ENCODE peak calls at places on chromosomes 3 and 15, in six cellular contexts. V is mammary epithelial cell, B is cardiac muscle cell, I is tibial nerve, M is GM23338, K is OCI-LY7. U is an unnamed sample.

GRCh38 chr3:11091088-11091590 is 63.2 kb upstream of the HRH1 start:
- DNase-seq in V (no peak), B (no peak), I (no peak), M (no peak), K (no peak), U (no peak)

GRCh38 chr3:197549261-197549885 is 6.4 kb downstream of the BDH1 start:
- DNase-seq in V (no peak), B (no peak), I (no peak), M (peak), K (no peak), U (no peak)

GRCh38 chr3:194711913-194712312 is 26.2 kb downstream of the FAM43A start:
- DNase-seq in V (peak), B (peak), I (peak), M (peak), K (no peak), U (peak)

GRCh38 chr15:71813723-71814470 is 3.5 kb downstream of the NR2E3 start:
- DNase-seq in V (no peak), B (no peak), I (no peak), M (no peak), K (no peak), U (no peak)

GRCh38 chr15:98668566-98669308 is 20.4 kb downstream of the IGF1R start:
- DNase-seq in V (peak), B (peak), I (no peak), M (no peak), K (no peak), U (peak)

GRCh38 chr15:53658827-53659226 is 100.6 kb downstream of the WDR72 start:
- DNase-seq in V (no peak), B (peak), I (no peak), M (no peak), K (no peak), U (no peak)

GRCh38 chr15:36798366-36798765 is 218.9 kb downstream of the CDIN1 start:
- DNase-seq in V (no peak), B (no peak), I (no peak), M (no peak), K (no peak), U (no peak)

GRCh38 chr15:38424101-38424552 is 29.8 kb upstream of the FAM98B start:
- DNase-seq in V (no peak), B (no peak), I (no peak), M (no peak), K (no peak), U (no peak)

GRCh38 chr3:23136054-23136453 is 67.1 kb upstream of the UBE2E2 start:
- DNase-seq in V (no peak), B (no peak), I (no peak), M (no peak), K (no peak), U (no peak)

GRCh38 chr3:182755308-182756106 is 37.8 kb upstream of the ATP11B start:
- DNase-seq in V (no peak), B (no peak), I (no peak), M (no peak), K (no peak), U (no peak)

GRCh38 chr3:61562042-61562809 is 855 bp downstream of the PTPRG start:
- DNase-seq in V (peak), B (peak), I (no peak), M (no peak), K (no peak), U (no peak)

GRCh38 chr15:77853910-77854309 is 221.2 kb upstream of the LINGO1 start:
- DNase-seq in V (no peak), B (no peak), I (no peak), M (no peak), K (no peak), U (no peak)

GRCh38 chr3:149215474-149215873 is 6.2 kb downstream of the CP start:
- DNase-seq in V (no peak), B (no peak), I (no peak), M (no peak), K (no peak), U (no peak)

GRCh38 chr3:146528954-146529353 is 15.5 kb downstream of the PLSCR1 start:
- DNase-seq in V (no peak), B (no peak), I (no peak), M (no peak), K (no peak), U (peak)

GRCh38 chr3:25783661-25784512 is 644 bp upstream of the NGLY1 start:
- DNase-seq in V (peak), B (peak), I (peak), M (peak), K (peak), U (peak)

GRCh38 chr3:80733522-80734176 is 965.9 kb upstream of the ROBO1 start:
- DNase-seq in V (peak), B (peak), I (no peak), M (no peak), K (no peak), U (peak)

GRCh38 chr3:143321058-143321769 is 201.6 kb downstream of the CHST2 start:
- DNase-seq in V (no peak), B (no peak), I (no peak), M (no peak), K (no peak), U (no peak)

GRCh38 chr3:30492581-30493192 is 113.7 kb upstream of the TGFBR2 start:
- DNase-seq in V (peak), B (no peak), I (no peak), M (peak), K (no peak), U (peak)

GRCh38 chr3:43389388-43390254 is 103.3 kb downstream of the SNRK start:
- DNase-seq in V (peak), B (no peak), I (peak), M (no peak), K (peak), U (peak)

GRCh38 chr3:78116874-78117273 is 1077.0 kb downstream of the ROBO2 start:
- DNase-seq in V (no peak), B (no peak), I (no peak), M (no peak), K (no peak), U (peak)

GRCh38 chr3:53154731-53155320 is 6.2 kb upstream of the PRKCD start:
- DNase-seq in V (peak), B (no peak), I (no peak), M (no peak), K (no peak), U (peak)

GRCh38 chr3:187641319-187641976 is 28.7 kb downstream of the SST start:
- DNase-seq in V (no peak), B (no peak), I (no peak), M (no peak), K (no peak), U (no peak)

GRCh38 chr3:183385698-183386590 is 42.5 kb downstream of the MCF2L2 start:
- DNase-seq in V (peak), B (peak), I (peak), M (peak), K (peak), U (peak)

GRCh38 chr3:124362418-124362817 is 367.8 kb upstream of the UMPS start:
- DNase-seq in V (no peak), B (no peak), I (no peak), M (no peak), K (no peak), U (no peak)

DNA sequence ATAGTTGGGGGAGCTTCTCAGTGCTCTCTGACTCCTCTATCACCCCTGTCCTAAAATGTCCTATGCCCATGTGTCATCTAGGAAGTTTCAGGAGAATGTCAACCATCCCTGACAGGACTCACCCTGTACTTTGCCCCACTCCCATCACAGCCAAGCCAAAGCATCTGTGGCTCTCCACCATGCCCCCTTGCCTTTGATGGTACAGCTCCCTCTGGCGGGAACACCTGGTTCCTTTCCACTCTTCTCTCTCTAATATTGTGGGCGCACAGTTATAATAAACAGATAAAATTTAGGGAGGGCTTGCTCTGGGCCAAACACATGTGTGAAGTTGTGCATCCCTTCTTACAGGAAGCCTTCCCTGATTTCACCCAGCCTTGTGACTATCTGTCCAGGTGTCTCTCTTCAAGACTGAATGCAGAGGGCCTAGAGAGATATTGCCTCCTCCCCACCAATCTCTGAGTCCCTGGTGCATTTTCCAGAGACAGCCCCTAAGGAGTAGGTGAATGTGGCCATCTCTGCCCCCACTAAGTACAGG is 62.8 kb downstream of the ISG20 start:
- DNase-seq in V (no peak), B (peak), I (no peak), M (peak), K (peak), U (peak)
- TF ChIP-seq CTCF in V (peak), B (peak), I (no peak), M (peak), K (peak), U (peak)

DNA sequence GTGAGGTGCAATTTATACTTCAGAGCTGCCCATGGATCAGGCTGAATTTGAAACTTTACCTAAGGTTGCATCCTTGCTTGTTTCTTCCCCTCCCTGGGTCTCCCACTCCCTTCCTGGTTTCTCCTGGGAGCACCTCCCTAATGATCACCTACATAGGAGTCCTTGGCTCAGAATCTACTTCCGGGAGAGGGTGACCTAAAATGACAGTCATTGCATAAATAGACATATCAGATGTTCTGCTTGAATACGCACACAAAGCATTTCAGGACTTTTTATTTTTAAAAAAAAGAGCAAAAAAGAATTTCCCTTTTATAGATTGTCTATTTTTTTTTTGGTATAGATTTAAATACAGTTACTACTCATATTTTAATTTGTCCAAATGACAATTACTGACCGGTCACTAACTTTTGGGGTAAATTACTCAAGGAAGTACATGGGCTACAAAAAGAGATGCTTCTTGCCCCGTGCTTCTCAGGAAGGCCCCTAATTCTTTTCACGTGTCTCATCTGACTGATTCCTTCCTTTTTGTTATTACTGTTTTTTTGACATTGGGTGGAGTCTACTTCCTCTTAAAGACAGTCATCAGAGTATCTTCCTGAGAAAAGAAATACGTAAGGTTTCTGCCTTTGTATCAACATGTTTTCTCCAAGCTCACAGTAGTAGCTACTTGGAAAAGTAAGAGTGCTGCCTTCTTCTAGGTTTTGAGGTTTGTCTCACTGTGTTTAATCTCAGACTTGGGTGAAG is 4.9 kb upstream of the MYZAP start:
- DNase-seq in V (no peak), B (no peak), I (no peak), M (no peak), K (no peak), U (no peak)
- TF ChIP-seq CTCF in V (no peak), B (no peak), I (no peak), M (no peak), K (no peak), U (no peak)

GRCh38 chr3:126266291-126266840 is 86.0 kb upstream of the ALDH1L1 start:
- DNase-seq in V (no peak), B (no peak), I (peak), M (peak), K (no peak), U (peak)

GRCh38 chr3:126268866-126269265 is 88.3 kb downstream of the KLF15 start:
- DNase-seq in V (no peak), B (no peak), I (peak), M (no peak), K (no peak), U (no peak)

GRCh38 chr3:126267976-126268615 is 87.7 kb upstream of the ALDH1L1 start:
- DNase-seq in V (no peak), B (no peak), I (peak), M (no peak), K (no peak), U (no peak)

GRCh38 chr3:126266850-126267168 is 86.4 kb upstream of the ALDH1L1 start:
- DNase-seq in V (no peak), B (no peak), I (no peak), M (no peak), K (no peak), U (no peak)

DNA sequence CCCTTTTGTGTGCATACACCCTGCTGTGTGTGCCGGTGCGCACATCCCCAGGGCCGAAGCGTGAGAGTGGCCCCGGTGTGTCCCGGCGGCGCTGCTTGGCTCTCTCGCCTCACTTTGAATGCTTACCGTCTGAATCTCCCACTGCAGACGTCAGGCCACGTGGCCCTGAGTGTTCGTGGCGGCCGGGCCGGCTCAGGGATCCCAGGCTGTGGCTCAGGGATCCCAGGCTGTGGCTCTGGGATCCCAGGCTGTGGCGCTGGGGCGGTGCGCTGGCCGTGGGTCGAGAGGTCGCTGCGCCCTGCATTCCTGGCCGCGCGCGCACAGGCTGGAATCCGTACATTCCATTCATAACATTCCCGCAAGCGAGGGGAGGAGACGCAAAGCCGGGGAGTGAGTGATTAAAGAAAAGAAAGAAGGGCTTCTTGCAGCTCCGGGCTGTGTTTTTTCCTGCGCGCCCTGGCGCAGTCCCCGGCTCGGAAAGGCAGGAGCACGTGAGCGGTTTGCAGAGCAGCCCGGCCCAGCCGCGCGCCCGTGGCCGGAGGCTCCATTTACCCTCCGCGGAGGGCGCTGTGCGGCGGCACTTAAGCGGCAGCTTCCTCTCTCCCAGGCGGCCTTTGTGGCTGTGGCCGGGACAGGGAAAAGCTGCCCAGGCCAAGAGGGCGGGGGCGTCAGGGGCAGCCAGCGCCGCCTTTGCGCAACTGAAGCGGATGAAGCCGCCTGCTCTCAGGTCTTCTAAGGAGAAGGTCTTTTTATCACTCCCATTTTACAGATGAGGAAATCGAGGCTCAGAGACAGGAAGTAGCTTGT is 87.0 kb upstream of the ALDH1L1 start:
- DNase-seq in V (peak), B (peak), I (peak), M (peak), K (no peak), U (peak)
- TF ChIP-seq CTCF in V (no peak), B (peak), I (peak), M (peak), K (no peak), U (no peak)

GRCh38 chr15:39448409-39448808 is 132.5 kb upstream of the THBS1 start:
- DNase-seq in V (no peak), B (no peak), I (no peak), M (no peak), K (no peak), U (no peak)
- TF ChIP-seq CTCF in V (no peak), B (no peak), I (no peak), M (no peak), K (no peak), U (no peak)

DNA sequence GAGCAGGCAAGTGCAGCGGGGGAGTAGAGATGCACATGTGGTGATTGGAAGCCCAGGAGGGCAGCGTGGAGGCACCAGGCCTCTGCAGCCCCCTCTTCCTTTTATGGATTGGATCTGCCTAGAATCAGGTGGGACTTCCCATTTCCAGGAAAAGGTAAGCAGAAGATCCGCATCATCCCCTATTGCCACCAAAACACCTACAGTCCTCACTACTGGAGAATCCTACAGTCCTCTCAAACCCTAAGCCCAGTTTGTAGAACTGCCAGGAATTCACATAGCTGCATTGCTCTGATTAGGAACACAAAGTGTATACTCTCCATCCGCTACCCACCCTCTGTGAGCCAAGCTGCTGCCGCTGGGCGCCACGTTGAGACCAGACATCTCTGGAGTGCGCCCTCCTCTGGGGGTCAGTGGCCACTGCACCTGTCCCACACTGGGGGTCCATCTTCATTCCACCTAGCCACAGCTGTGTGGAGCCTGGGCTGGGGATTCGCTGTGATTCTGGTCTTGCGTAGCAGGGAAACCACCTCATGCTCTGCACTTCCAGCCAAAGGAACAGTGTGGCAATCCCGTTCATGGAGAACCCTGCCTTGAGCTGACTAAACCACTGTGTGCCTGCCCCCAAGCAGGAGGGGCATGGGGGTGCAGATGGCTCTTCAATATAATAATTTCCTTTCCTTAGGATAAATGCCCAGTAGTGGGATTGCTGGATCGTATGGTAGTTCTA is 88.9 kb upstream of the PTX3 start:
- DNase-seq in V (no peak), B (no peak), I (no peak), M (peak), K (no peak), U (peak)
- TF ChIP-seq CTCF in V (peak), B (peak), I (no peak), M (peak), K (peak), U (peak)

DNA sequence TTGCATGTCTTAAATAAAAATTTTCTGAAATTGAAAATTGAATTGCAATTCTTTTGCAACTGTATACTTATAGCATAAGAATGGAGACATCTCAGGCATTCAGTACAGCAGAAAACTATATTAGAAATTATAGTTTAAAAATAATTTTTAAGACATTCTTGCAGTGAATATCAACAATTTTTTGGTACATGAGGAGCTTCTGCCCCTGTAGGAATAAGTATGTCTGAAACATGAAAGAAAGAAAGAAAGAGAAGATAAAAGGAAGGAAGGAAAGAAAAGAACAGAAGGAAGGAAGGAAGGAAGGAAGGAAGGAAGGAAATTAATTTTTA is 165.0 kb downstream of the GMNC start:
- DNase-seq in V (no peak), B (no peak), I (no peak), M (no peak), K (no peak), U (no peak)
- TF ChIP-seq CTCF in V (no peak), B (no peak), I (no peak), M (no peak), K (peak), U (no peak)

GRCh38 chr3:169772951-169773816 is at the start of gene MYNN:
- DNase-seq in V (peak), B (peak), I (peak), M (peak), K (peak), U (peak)
- TF ChIP-seq CTCF in V (no peak), B (peak), I (peak), M (no peak), K (peak), U (no peak)

DNA sequence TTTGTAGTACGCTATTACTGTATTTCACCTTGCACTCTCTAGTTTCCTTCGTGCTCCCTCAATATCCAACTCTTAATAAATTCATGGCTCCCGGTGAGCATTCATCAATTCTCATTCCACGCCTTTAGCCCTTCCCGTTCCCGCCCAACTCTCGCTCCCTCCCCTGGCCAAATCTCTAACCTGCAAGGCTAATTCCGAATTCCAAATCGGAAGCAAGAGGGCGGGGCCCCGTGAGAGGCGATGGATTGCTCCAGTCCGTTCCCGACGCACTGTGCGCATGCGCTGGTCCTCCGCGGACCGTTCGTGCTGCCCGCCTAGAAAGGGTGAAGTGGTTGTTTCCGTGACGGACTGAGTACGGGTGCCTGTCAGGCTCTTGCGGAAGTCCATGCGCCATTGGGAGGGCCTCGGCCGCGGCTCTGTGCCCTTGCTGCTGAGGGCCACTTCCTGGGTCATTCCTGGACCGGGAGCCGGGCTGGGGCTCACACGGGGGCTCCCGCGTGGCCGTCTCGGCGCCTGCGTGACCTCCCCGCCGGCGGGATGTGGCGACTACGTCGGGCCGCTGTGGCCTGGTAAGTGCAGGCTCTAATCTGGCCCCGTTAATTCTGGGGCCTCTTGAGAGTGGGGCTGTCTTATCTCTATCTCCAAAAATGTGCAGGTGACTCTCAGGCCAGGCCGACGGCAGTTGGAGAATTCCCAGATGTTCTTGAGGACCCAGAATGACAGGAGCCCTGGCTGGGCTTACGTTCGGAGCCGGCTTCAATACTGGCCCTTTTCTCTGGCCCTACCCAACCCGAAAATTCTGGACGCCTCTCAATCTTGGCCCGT is at the start of gene OPA1:
- DNase-seq in V (peak), B (peak), I (peak), M (peak), K (peak), U (peak)
- TF ChIP-seq CTCF in V (no peak), B (peak), I (peak), M (peak), K (no peak), U (peak)

U was measured in MCF 10A.